ENCODE peak calls at places on chromosome 15, in five cellular contexts. One of them, this sample, is unnamed.

GRCh38 chr15:33292718-33293307 is 18.0 kb upstream of the RYR3 start:
- DNase-seq in EH: peak
- DNase-seq in AG08396: no peak
- DNase-seq in stimulated activated CD4-positive, alpha-beta T cell treated with anti-CD3 and anti-CD28 coated beads, Interleukin-2, amount 100 ng/mL, for 48 hours: peak
- DNase-seq in RWPE1: peak
- DNase-seq in this sample: peak

GRCh38 chr15:41971089-41971892 is 1.1 kb downstream of the EHD4 start:
- DNase-seq in EH: peak
- DNase-seq in AG08396: peak
- DNase-seq in stimulated activated CD4-positive, alpha-beta T cell treated with anti-CD3 and anti-CD28 coated beads, Interleukin-2, amount 100 ng/mL, for 48 hours: peak
- DNase-seq in RWPE1: peak
- DNase-seq in this sample: peak

GRCh38 chr15:84862214-84862975 is 22.1 kb upstream of the SLC28A1 start:
- DNase-seq in EH: no peak
- DNase-seq in AG08396: no peak
- DNase-seq in stimulated activated CD4-positive, alpha-beta T cell treated with anti-CD3 and anti-CD28 coated beads, Interleukin-2, amount 100 ng/mL, for 48 hours: no peak
- DNase-seq in RWPE1: no peak
- DNase-seq in this sample: no peak

GRCh38 chr15:58201536-58201935 is 63.4 kb downstream of the AQP9 start:
- DNase-seq in EH: peak
- DNase-seq in AG08396: no peak
- DNase-seq in stimulated activated CD4-positive, alpha-beta T cell treated with anti-CD3 and anti-CD28 coated beads, Interleukin-2, amount 100 ng/mL, for 48 hours: no peak
- DNase-seq in RWPE1: no peak
- DNase-seq in this sample: no peak

GRCh38 chr15:52343831-52344230 is 48.2 kb upstream of the MYO5C start:
- DNase-seq in EH: peak
- DNase-seq in AG08396: no peak
- DNase-seq in stimulated activated CD4-positive, alpha-beta T cell treated with anti-CD3 and anti-CD28 coated beads, Interleukin-2, amount 100 ng/mL, for 48 hours: no peak
- DNase-seq in RWPE1: no peak
- DNase-seq in this sample: no peak

GRCh38 chr15:99130765-99131440 is 26.0 kb downstream of the SYNM start:
- DNase-seq in EH: no peak
- DNase-seq in AG08396: no peak
- DNase-seq in stimulated activated CD4-positive, alpha-beta T cell treated with anti-CD3 and anti-CD28 coated beads, Interleukin-2, amount 100 ng/mL, for 48 hours: no peak
- DNase-seq in RWPE1: no peak
- DNase-seq in this sample: no peak

GRCh38 chr15:29952245-29952644 is 130.0 kb upstream of the TJP1 start:
- DNase-seq in EH: no peak
- DNase-seq in AG08396: no peak
- DNase-seq in stimulated activated CD4-positive, alpha-beta T cell treated with anti-CD3 and anti-CD28 coated beads, Interleukin-2, amount 100 ng/mL, for 48 hours: no peak
- DNase-seq in RWPE1: no peak
- DNase-seq in this sample: no peak

GRCh38 chr15:80202641-80203360 is 49.2 kb downstream of the CTXND1 start:
- DNase-seq in EH: peak
- DNase-seq in AG08396: no peak
- DNase-seq in stimulated activated CD4-positive, alpha-beta T cell treated with anti-CD3 and anti-CD28 coated beads, Interleukin-2, amount 100 ng/mL, for 48 hours: no peak
- DNase-seq in RWPE1: peak
- DNase-seq in this sample: peak

GRCh38 chr15:77733579-77734300 is 101.0 kb upstream of the LINGO1 start:
- DNase-seq in EH: no peak
- DNase-seq in AG08396: no peak
- DNase-seq in stimulated activated CD4-positive, alpha-beta T cell treated with anti-CD3 and anti-CD28 coated beads, Interleukin-2, amount 100 ng/mL, for 48 hours: no peak
- DNase-seq in RWPE1: no peak
- DNase-seq in this sample: no peak

GRCh38 chr15:51585953-51586352 is 36.6 kb downstream of the DMXL2 start:
- DNase-seq in EH: no peak
- DNase-seq in AG08396: no peak
- DNase-seq in stimulated activated CD4-positive, alpha-beta T cell treated with anti-CD3 and anti-CD28 coated beads, Interleukin-2, amount 100 ng/mL, for 48 hours: no peak
- DNase-seq in RWPE1: no peak
- DNase-seq in this sample: no peak

GRCh38 chr15:78938608-78939488 is 6.0 kb downstream of the CTSH start:
- DNase-seq in EH: no peak
- DNase-seq in AG08396: no peak
- DNase-seq in stimulated activated CD4-positive, alpha-beta T cell treated with anti-CD3 and anti-CD28 coated beads, Interleukin-2, amount 100 ng/mL, for 48 hours: no peak
- DNase-seq in RWPE1: no peak
- DNase-seq in this sample: no peak

GRCh38 chr15:37893309-37893708 is 41.1 kb upstream of the TMCO5A start:
- DNase-seq in EH: no peak
- DNase-seq in AG08396: no peak
- DNase-seq in stimulated activated CD4-positive, alpha-beta T cell treated with anti-CD3 and anti-CD28 coated beads, Interleukin-2, amount 100 ng/mL, for 48 hours: no peak
- DNase-seq in RWPE1: no peak
- DNase-seq in this sample: no peak

GRCh38 chr15:32803631-32804030 is 85.8 kb downstream of the GREM1 start:
- DNase-seq in EH: peak
- DNase-seq in AG08396: no peak
- DNase-seq in stimulated activated CD4-positive, alpha-beta T cell treated with anti-CD3 and anti-CD28 coated beads, Interleukin-2, amount 100 ng/mL, for 48 hours: no peak
- DNase-seq in RWPE1: peak
- DNase-seq in this sample: peak